ENCODE peak calls at places on chromosome 15, in seven cellular contexts. J, Y, W, S, T, H and E are unnamed samples. For H3K4me1, the result is how much of the 10 kb centered on the place peaks cover.

GRCh38 chr15:79031201-79031600 is 59.4 kb downstream of the RASGRF1 start:
- DNase-seq in J (no peak), Y (no peak), W (no peak), S (no peak), T (no peak), H (no peak), E (no peak)

GRCh38 chr15:73989001-73989798 is 2.9 kb downstream of the STOML1 start:
- DNase-seq in J (no peak), Y (no peak), W (no peak), S (no peak), T (peak), H (no peak), E (peak)

GRCh38 chr15:72227192-72227586 is 3.8 kb downstream of the PKM start:
- DNase-seq in J (no peak), Y (no peak), W (no peak), S (no peak), T (no peak), H (peak), E (no peak)

GRCh38 chr15:85154061-85154460 is 172.4 kb downstream of the PDE8A start:
- DNase-seq in J (no peak), Y (no peak), W (no peak), S (no peak), T (no peak), H (no peak), E (no peak)

GRCh38 chr15:81888748-81889479 is 156.9 kb downstream of the MEX3B start:
- DNase-seq in J (no peak), Y (no peak), W (no peak), S (no peak), T (no peak), H (no peak), E (no peak)

GRCh38 chr15:35724626-35725025 is 178.7 kb upstream of the DPH6 start:
- DNase-seq in J (no peak), Y (no peak), W (no peak), S (no peak), T (no peak), H (no peak), E (no peak)

GRCh38 chr15:74815121-74815933 is 2.7 kb downstream of the LMAN1L start:
- DNase-seq in J (no peak), Y (no peak), W (no peak), S (no peak), T (no peak), H (no peak), E (no peak)

GRCh38 chr15:89732451-89733172 is 18.4 kb downstream of the MESP1 start:
- DNase-seq in J (no peak), Y (no peak), W (no peak), S (no peak), T (no peak), H (no peak), E (no peak)

GRCh38 chr15:72778796-72779195 is 4.8 kb downstream of the ADPGK start:
- DNase-seq in J (no peak), Y (no peak), W (no peak), S (no peak), T (no peak), H (no peak), E (no peak)

GRCh38 chr15:52800852-52801747 is 11.0 kb upstream of the ONECUT1 start:
- DNase-seq in J (no peak), Y (no peak), W (no peak), S (no peak), T (no peak), H (no peak), E (no peak)

GRCh38 chr15:45921376-45921775 is 286.5 kb downstream of the SQOR start:
- DNase-seq in J (no peak), Y (no peak), W (no peak), S (no peak), T (no peak), H (no peak), E (no peak)

GRCh38 chr15:47203993-47204392 is 513.3 kb upstream of the SEMA6D start:
- DNase-seq in J (no peak), Y (no peak), W (no peak), S (no peak), T (no peak), H (no peak), E (no peak)

GRCh38 chr15:88708256-88709054 is 69.6 kb downstream of the ISG20 start:
- DNase-seq in J (no peak), Y (no peak), W (no peak), S (no peak), T (no peak), H (no peak), E (no peak)

GRCh38 chr15:44812029-44812517 is 75.7 kb downstream of the TRIM69 start:
- DNase-seq in J (no peak), Y (no peak), W (no peak), S (no peak), T (no peak), H (no peak), E (no peak)

GRCh38 chr15:42065008-42065407 is 29.4 kb downstream of the PLA2G4D start:
- DNase-seq in J (no peak), Y (no peak), W (no peak), S (no peak), T (no peak), H (no peak), E (no peak)

GRCh38 chr15:56245871-56246814 is 2.5 kb upstream of the RFX7 start:
- DNase-seq in J (peak), Y (peak), W (peak), S (peak), T (peak), H (peak), E (peak)

GRCh38 chr15:87817553-87817952 is 439.0 kb downstream of the NTRK3 start:
- DNase-seq in J (no peak), Y (no peak), W (no peak), S (no peak), T (no peak), H (no peak), E (no peak)

GRCh38 chr15:85354432-85354831 is 26.0 kb upstream of the AKAP13 start:
- DNase-seq in J (no peak), Y (no peak), W (no peak), S (no peak), T (no peak), H (no peak), E (no peak)

GRCh38 chr15:41979493-41980266 is 7.3 kb upstream of the EHD4 start:
- DNase-seq in J (peak), Y (no peak), W (no peak), S (no peak), T (peak), H (no peak), E (no peak)

GRCh38 chr15:78944669-78945407 is at the start of gene CTSH:
- DNase-seq in J (peak), Y (peak), W (peak), S (peak), T (peak), H (no peak), E (peak)

GRCh38 chr15:74168673-74169274 is 4.7 kb upstream of the ISLR start:
- DNase-seq in J (no peak), Y (no peak), W (no peak), S (no peak), T (peak), H (no peak), E (no peak)

GRCh38 chr15:78716651-78717050 is 75.6 kb upstream of the CHRNB4 start:
- DNase-seq in J (no peak), Y (no peak), W (no peak), S (no peak), T (no peak), H (no peak), E (no peak)

GRCh38 chr15:72554471-72555425 is 80.6 kb downstream of the ARIH1 start:
- DNase-seq in J (no peak), Y (no peak), W (no peak), S (no peak), T (no peak), H (no peak), E (no peak)

GRCh38 chr15:78208887-78209645 is 25.3 kb downstream of the ACSBG1 start:
- DNase-seq in J (no peak), Y (no peak), W (no peak), S (no peak), T (no peak), H (peak), E (no peak)

GRCh38 chr15:92638709-92639365 is 16.7 kb downstream of the FAM174B start:
- DNase-seq in J (peak), Y (no peak), W (no peak), S (no peak), T (no peak), H (no peak), E (peak)

GRCh38 chr15:101255615-101256350 is 3.9 kb upstream of the CHSY1 start:
- DNase-seq in J (no peak), Y (no peak), W (no peak), S (no peak), T (no peak), H (no peak), E (no peak)

GRCh38 chr15:57150066-57150865 is 226.0 kb upstream of the CGNL1 start:
- DNase-seq in J (no peak), Y (no peak), W (no peak), S (no peak), T (no peak), H (no peak), E (no peak)

GRCh38 chr15:95659646-95660045 is 670.9 kb upstream of the NR2F2 start:
- DNase-seq in J (no peak), Y (no peak), W (no peak), S (no peak), T (no peak), H (no peak), E (no peak)

GRCh38 chr15:26970712-26971210 is at the start of gene GABRG3:
- DNase-seq in J (no peak), Y (no peak), W (peak), S (peak), T (no peak), H (no peak), E (no peak)

GRCh38 chr15:76932090-76932966 is 779 bp downstream of the RCN2 start:
- DNase-seq in J (no peak), Y (no peak), W (peak), S (no peak), T (no peak), H (no peak), E (no peak)

GRCh38 chr15:83270176-83270575 is 14.3 kb downstream of the BNC1 start:
- DNase-seq in J (no peak), Y (no peak), W (no peak), S (no peak), T (no peak), H (no peak), E (no peak)

GRCh38 chr15:29570931-29571727 is 251.1 kb downstream of the TJP1 start:
- DNase-seq in J (no peak), Y (no peak), W (peak), S (peak), T (no peak), H (no peak), E (no peak)

GRCh38 chr15:48766196-48766595 is 44.7 kb downstream of the CEP152 start:
- DNase-seq in J (no peak), Y (no peak), W (no peak), S (no peak), T (no peak), H (no peak), E (no peak)

GRCh38 chr15:89364341-89364740 is 29.7 kb upstream of the POLG start:
- DNase-seq in J (peak), Y (peak), W (no peak), S (no peak), T (no peak), H (peak), E (no peak)

GRCh38 chr15:54518145-54518941 is 540.1 kb downstream of the UNC13C start:
- DNase-seq in J (no peak), Y (no peak), W (no peak), S (no peak), T (no peak), H (no peak), E (no peak)

DNA sequence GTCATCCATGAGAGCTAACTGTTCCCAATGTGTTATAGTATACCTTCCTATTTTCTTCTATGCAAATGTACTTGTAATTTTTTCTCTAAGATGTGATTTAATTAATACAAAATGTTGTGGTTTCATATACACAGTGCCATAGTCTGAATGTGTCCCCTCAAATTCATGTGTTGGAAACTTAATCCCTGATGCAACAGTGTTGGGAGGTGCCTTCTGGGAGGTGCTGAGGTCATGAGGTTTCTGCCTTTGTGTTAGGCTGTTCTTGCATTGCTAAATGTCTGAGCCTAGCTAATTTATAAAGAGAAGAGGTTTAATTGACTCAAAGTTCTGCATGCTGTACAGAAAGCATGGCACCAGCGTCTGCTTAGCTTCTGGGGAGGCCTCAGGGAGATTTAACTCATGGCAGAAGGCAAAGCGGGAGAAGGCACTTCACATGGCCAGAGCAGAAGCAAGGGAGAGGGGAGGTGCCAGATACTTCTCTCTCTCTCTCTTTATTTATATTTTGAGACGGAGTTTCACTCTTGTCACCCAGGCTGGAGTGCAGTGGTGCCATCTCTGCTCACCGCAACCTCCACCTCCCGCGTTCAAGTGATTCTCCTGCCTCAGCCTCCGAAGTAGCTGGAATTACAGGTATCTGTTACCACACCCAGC is 34.7 kb upstream of the BNIP2 start:
- DNase-seq in J (no peak), Y (no peak), W (no peak), S (no peak), T (no peak), H (no peak), E (no peak)
- H3K4me1 ChIP-seq in J (under half), Y (under half), W (under half), S (under half), T (under half), H (under half), E (under half)

DNA sequence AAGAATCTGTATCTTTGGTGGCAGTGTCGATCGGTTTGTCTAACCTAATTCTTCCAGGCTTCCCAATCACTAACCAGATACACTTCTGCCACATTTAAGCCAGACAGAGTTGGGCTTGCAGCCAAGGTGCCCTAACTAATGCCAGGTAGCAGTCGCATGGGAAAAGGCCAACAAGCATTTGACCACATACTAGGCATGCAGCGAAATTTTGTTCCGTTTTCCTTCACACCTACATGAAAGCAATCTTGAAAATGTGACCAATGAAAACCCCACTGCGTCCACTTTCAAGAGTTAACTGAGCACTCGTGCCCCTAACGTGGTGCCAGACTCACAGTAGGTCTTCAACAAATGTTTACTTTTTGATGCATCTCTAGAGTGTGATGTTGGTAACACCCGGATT is 192.2 kb upstream of the TPM1 start:
- DNase-seq in J (no peak), Y (no peak), W (no peak), S (no peak), T (no peak), H (no peak), E (no peak)
- H3K4me1 ChIP-seq in J (under half), Y (under half), W (half or more), S (under half), T (half or more), H (under half), E (under half)

GRCh38 chr15:86384191-86384590 is 304.5 kb downstream of the AGBL1 start:
- DNase-seq in J (no peak), Y (no peak), W (no peak), S (no peak), T (no peak), H (no peak), E (no peak)
- H3K4me1 ChIP-seq in J (under half), Y (under half), W (under half), S (under half), T (under half), H (under half), E (under half)

GRCh38 chr15:66780172-66780972 is 78.3 kb downstream of the SMAD6 start:
- DNase-seq in J (no peak), Y (peak), W (peak), S (no peak), T (peak), H (peak), E (no peak)
- H3K4me1 ChIP-seq in J (under half), Y (under half), W (half or more), S (under half), T (under half), H (under half), E (under half)

DNA sequence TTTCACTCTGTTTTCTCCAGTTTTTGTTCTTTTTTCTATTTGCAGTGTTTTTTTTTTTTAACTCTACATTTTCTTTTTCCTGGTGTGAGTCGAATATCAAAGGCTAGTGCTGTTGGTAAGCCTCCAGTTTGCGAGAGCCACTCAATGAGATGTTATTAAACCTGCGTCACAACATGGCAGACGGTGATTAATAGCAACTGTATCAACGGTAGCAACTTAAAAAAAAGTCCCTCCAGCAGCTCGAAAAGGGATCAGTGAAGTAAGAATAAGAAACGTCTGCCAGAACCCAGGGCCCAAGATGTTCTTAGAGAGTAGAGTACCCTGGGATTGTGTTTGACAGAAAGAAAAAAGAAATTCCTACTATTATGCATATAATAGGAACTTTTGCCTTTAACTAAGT is 84.1 kb downstream of the MEIS2 start:
- DNase-seq in J (no peak), Y (no peak), W (no peak), S (no peak), T (peak), H (no peak), E (no peak)
- H3K4me1 ChIP-seq in J (under half), Y (under half), W (under half), S (under half), T (half or more), H (under half), E (under half)

GRCh38 chr15:63482874-63483323 is 21.5 kb upstream of the USP3 start:
- DNase-seq in J (no peak), Y (no peak), W (no peak), S (no peak), T (no peak), H (no peak), E (no peak)

GRCh38 chr15:63483521-63484371 is 20.6 kb upstream of the USP3 start:
- DNase-seq in J (no peak), Y (no peak), W (no peak), S (no peak), T (no peak), H (no peak), E (no peak)

GRCh38 chr15:63481105-63481810 is 23.1 kb upstream of the USP3 start:
- DNase-seq in J (no peak), Y (no peak), W (peak), S (no peak), T (no peak), H (no peak), E (no peak)

GRCh38 chr15:63487076-63487757 is 17.2 kb upstream of the USP3 start:
- DNase-seq in J (peak), Y (peak), W (peak), S (peak), T (peak), H (no peak), E (peak)

DNA sequence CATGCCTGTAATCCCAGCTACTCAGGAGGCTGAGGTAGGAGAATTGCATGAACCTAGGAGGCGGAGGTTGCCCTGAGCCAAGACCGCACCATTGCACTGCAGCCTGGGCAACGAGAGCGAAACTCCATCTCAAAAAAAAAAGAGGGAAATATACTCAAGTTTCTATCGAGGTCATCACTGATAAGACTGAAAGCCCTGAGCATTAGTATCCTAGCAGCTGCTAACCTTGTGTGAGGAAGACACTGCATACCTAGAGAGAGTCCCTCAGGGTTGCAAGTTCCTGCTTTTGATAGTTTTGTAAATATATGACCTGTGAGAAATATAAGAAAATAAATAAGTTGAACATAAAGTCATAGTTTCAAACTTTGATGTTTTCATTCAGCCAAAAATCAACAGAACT is 20.0 kb upstream of the USP3 start:
- DNase-seq in J (no peak), Y (no peak), W (no peak), S (no peak), T (no peak), H (no peak), E (no peak)
- H3K4me1 ChIP-seq in J (half or more), Y (under half), W (half or more), S (under half), T (under half), H (under half), E (under half)

GRCh38 chr15:99451484-99451883 is 114.3 kb upstream of the MEF2A start:
- DNase-seq in J (no peak), Y (no peak), W (no peak), S (no peak), T (peak), H (peak), E (no peak)
- H3K4me1 ChIP-seq in J (half or more), Y (under half), W (under half), S (under half), T (under half), H (under half), E (half or more)

GRCh38 chr15:68249058-68249713 is 19.7 kb upstream of the CLN6 start:
- DNase-seq in J (no peak), Y (no peak), W (no peak), S (no peak), T (no peak), H (no peak), E (no peak)
- H3K4me1 ChIP-seq in J (under half), Y (under half), W (under half), S (under half), T (under half), H (under half), E (under half)

DNA sequence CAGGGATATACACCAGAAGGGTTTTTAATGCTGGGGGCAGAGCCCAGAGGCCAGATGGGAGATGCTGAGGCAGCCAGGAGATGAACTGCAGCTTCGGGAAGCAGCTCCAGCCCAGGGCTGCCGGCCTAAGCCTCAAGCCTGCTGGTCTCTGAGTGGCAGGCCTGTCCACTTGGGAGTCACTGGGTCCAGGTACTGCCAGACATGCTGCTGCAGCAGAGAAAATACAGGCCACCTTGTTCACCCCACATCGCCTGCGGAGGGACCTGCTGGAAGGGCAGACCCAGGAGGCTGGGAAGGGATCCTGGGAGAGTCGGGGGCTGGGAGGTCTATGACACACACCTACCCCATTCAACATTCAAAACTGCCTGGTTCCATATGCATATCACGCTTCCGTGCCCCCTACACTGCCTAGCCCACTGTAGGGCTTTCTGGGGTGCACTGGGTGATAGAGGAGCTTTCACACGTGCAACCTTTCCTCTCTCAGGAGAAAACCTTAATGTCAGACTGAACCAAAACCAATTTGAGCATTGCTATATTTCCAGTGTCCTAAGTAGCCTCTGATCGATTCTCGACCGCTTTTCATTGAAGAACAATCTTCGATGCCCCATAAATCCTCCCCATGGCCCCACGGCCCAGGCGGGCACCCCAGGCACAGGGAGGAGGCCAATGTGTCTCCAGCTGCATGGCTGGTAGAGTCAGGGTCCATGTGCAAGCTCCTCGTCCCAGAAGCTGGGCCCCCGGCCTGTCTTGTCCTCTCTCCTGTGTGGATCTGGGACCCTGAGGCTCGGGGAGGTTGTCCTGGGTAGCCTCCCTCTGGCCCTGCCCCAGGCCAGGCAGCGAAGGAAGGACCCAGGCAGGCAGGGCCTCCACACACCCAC is 147.4 kb downstream of the ATP10A start:
- DNase-seq in J (peak), Y (no peak), W (no peak), S (no peak), T (peak), H (peak), E (peak)
- H3K4me1 ChIP-seq in J (under half), Y (under half), W (under half), S (under half), T (under half), H (under half), E (under half)